ENCODE peak calls at places on chromosomes 3 and 15, in four cellular contexts. D is Panc1, W is suprapubic skin, A is GM12891. X is an unnamed sample.

GRCh38 chr3:115864912-115865311 is 241.6 kb downstream of the GAP43 start:
- DNase-seq in W (no peak), A (no peak), D (no peak), X (no peak)

GRCh38 chr15:39154136-39154770 is 426.6 kb upstream of the THBS1 start:
- DNase-seq in D (no peak), W (no peak), A (no peak), X (peak; percentile 28)

GRCh38 chr15:25691544-25692430 is 171.3 kb downstream of the ATP10A start:
- DNase-seq in W (peak; percentile 51), D (no peak), A (no peak), X (peak; percentile 72)

GRCh38 chr3:10475983-10476382 is 29.4 kb downstream of the ATP2B2 start:
- DNase-seq in W (no peak), D (no peak), A (no peak), X (no peak)

GRCh38 chr15:58748040-58748786 is 1.3 kb downstream of the ADAM10 start:
- DNase-seq in D (no peak), W (no peak), A (no peak), X (no peak)

GRCh38 chr3:186583820-186584219 is 13.3 kb downstream of the DNAJB11 start:
- DNase-seq in A (no peak), W (no peak), D (no peak), X (no peak)

GRCh38 chr15:25582886-25583285 is 144.1 kb upstream of the UBE3A start:
- DNase-seq in W (no peak), A (no peak), D (no peak), X (no peak)

GRCh38 chr15:23439513-23439912 is 7.5 kb downstream of the GOLGA6L2 start:
- DNase-seq in W (no peak), D (no peak), A (no peak), X (no peak)

GRCh38 chr15:98154863-98155262 is 194.4 kb downstream of the ARRDC4 start:
- DNase-seq in W (no peak), D (no peak), A (no peak), X (no peak)

GRCh38 chr3:31668258-31668657 is 135.5 kb downstream of the STT3B start:
- DNase-seq in D (no peak), W (no peak), A (no peak), X (no peak)

DNA sequence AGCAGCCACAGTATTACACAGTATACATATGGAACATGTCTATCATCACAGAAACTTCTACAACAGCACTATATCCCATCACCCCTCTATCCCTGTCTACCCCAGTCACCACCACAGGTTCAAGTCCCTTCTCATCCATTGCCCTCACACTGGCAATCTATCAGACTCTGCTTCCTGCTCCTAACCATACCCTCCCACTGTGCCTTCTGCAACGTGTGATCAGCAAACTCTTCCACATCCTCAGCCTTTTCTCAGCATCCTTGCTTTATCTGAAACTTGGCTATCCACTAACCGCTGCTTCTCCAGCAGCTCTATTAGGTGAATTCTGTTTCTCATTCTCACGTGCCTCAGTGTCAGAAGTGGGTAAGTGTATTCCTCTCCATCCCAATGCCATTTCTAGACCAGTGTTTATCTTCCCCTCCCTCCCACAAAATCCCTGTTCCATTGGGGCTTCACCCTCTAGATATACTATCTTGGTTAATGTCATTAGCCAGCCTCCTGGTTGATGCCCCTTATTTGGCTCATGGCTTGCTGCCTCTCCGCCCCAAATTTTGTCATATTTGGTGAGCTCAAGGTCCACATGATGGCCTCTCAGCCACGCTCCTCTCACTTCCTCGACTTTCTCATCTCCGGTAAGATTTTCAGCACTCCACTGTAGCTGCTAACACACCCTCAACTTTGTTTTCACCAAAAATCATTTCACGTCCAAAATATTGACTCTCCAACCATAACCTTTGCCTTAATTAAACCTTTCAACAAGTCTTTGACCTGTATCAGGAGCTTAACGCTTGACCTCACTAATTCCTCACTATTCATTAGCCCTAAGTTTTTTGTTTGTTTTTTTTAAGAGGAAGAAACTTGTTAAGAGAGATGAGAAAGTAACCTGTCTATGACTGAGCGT is 69.1 kb downstream of the RBPMS2 start:
- DNase-seq in W (no peak), D (no peak), A (no peak), X (no peak)
- TF ChIP-seq POLR2AphosphoS5 in W (no peak), D (no peak), A (no peak), X (peak; percentile 51)

GRCh38 chr3:125519678-125520562 is at the start of gene SNX4:
- DNase-seq in D (peak; percentile 45), A (peak; percentile 72), W (peak; percentile 95), X (peak; percentile 94)
- TF ChIP-seq POLR2AphosphoS5 in D (peak; percentile 49), A (peak; percentile 58), W (no peak), X (peak; percentile 83)

GRCh38 chr3:57077630-57078365 is 17.3 kb downstream of the SPATA12 start:
- DNase-seq in D (no peak), A (no peak), W (no peak), X (no peak)

GRCh38 chr3:57079221-57079831 is 18.9 kb downstream of the SPATA12 start:
- DNase-seq in D (no peak), W (no peak), A (peak; percentile 41), X (peak; percentile 88)

GRCh38 chr3:57080171-57080570 is 19.7 kb downstream of the SPATA12 start:
- DNase-seq in D (no peak), A (no peak), W (no peak), X (peak; percentile 50)

GRCh38 chr3:57076422-57076951 is 16.0 kb downstream of the SPATA12 start:
- DNase-seq in A (no peak), D (no peak), W (no peak), X (no peak)

GRCh38 chr3:57078366-57079220 is 18.1 kb downstream of the SPATA12 start:
- DNase-seq in W (peak; percentile 88), A (peak; percentile 36), D (no peak), X (peak; percentile 73)
- TF ChIP-seq POLR2AphosphoS5 in W (no peak), A (no peak), D (peak; percentile 22), X (peak; percentile 4)

GRCh38 chr3:87448559-87448958 is 172.2 kb upstream of the POU1F1 start:
- DNase-seq in D (no peak), A (no peak), W (no peak), X (no peak)
- TF ChIP-seq POLR2AphosphoS5 in D (no peak), A (no peak), W (no peak), X (no peak)

GRCh38 chr15:90829942-90830440 is 38.4 kb upstream of the FURIN start:
- DNase-seq in D (no peak), W (no peak), A (no peak), X (no peak)
- TF ChIP-seq POLR2AphosphoS5 in D (no peak), W (no peak), A (no peak), X (no peak)

GRCh38 chr3:178076718-178077117 is 459.5 kb upstream of the KCNMB2 start:
- DNase-seq in A (no peak), D (no peak), W (no peak), X (no peak)

GRCh38 chr3:178082508-178082907 is 453.7 kb upstream of the KCNMB2 start:
- DNase-seq in D (no peak), A (no peak), W (no peak), X (no peak)

GRCh38 chr3:178079966-178080365 is 456.3 kb upstream of the KCNMB2 start:
- DNase-seq in W (no peak), A (no peak), D (no peak), X (no peak)

GRCh38 chr3:178083906-178084823 is 452.1 kb upstream of the KCNMB2 start:
- DNase-seq in A (no peak), W (no peak), D (no peak), X (peak; percentile 58)

DNA sequence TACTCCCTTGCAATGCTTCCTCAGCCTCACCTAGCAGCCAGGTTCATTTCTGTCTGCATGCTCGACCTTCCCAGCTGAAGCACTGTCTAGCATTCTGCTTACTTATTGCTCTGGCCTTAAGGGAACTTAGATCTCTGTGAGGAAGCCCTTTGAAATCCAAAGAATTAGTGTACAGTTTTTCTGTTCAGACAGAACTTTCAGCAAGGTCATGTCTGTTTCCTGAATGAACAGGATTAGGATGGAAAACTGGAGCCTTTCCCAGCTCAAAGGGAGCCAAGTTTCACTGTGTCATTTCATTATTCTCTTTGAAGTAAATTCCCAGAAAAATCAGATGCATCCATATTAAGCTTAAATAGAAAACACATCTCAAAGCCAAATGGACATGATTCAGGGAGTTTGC is 457.3 kb upstream of the KCNMB2 start:
- DNase-seq in D (no peak), A (no peak), W (no peak), X (peak; percentile 10)
- TF ChIP-seq POLR2AphosphoS5 in D (no peak), A (no peak), W (no peak), X (no peak)

GRCh38 chr3:152097120-152097519 is 171.6 kb upstream of the MBNL1 start:
- DNase-seq in A (no peak), W (no peak), D (no peak), X (no peak)
- TF ChIP-seq POLR2AphosphoS5 in A (no peak), W (no peak), D (no peak), X (no peak)

DNA sequence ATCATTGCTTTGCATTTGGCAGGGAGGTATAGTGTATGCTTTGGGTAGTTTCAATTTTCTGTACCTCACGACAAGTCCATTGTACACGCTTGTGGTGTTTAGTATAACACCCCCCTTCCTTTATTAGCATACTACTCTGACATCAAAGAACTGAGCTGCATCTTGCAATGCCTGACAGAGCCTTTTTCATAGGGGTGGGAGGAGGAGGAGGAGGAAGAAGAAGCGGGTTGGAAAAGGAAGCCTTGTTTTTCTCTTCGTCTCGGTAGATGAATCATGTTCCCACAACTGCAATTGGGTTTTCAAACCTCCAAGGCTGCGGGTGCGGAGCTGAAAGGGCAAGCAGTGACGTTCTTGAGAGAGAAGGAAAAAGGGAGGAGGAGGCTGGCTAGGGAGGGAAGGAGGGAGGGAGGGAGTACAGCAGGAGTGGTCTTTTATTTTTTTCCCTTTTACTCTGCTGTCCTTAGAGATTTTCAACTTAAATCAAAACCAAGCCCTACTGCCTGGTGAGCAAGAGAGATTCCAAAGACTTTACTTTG is 175.7 kb downstream of the KLHL25 start:
- DNase-seq in A (no peak), D (no peak), W (peak; percentile 87), X (peak; percentile 69)
- TF ChIP-seq POLR2AphosphoS5 in A (no peak), D (no peak), W (peak; percentile 61), X (no peak)

GRCh38 chr15:29871401-29871800 is 49.1 kb upstream of the TJP1 start:
- DNase-seq in D (no peak), A (no peak), W (no peak), X (no peak)
- TF ChIP-seq POLR2AphosphoS5 in D (no peak), A (no peak), W (no peak), X (no peak)

GRCh38 chr15:70235347-70235746 is 137.6 kb upstream of the TLE3 start:
- DNase-seq in D (no peak), A (no peak), W (peak; percentile 20), X (no peak)
- TF ChIP-seq POLR2AphosphoS5 in D (no peak), A (no peak), W (no peak), X (no peak)

X was measured in GM23338.